ENCODE peak calls at places on chromosome X, in ten cellular contexts. A is HepG2; E is CD8-positive, alpha-beta T cell; M is spleen; Z is neural progenitor cell; J is HL-60; U is NB4; B is MM.1S; K is brain microvascular endothelial cell; X is fibroblast of the aortic adventitia. R is an unnamed sample.
A peak's percentile ranks its signal among the peaks of the same experiment; 100 is the strongest.

GRCh38 chrX:72685810-72686465 is 28.2 kb downstream of the PHKA1 start:
- DNase-seq in M (no peak), X (peak; percentile 0), U (no peak), A (no peak), Z (no peak), E (no peak), K (no peak), J (no peak), B (no peak), R (peak; percentile 38)

GRCh38 chrX:39171686-39172085 is 370.4 kb downstream of the MID1IP1 start:
- DNase-seq in Z (no peak), A (no peak), E (no peak), M (no peak), U (no peak), X (no peak), K (no peak), J (no peak), B (no peak), R (no peak)

GRCh38 chrX:2370436-2370835 is 130.3 kb downstream of the DHRSX start:
- DNase-seq in B (no peak), K (no peak), E (no peak), J (no peak), A (no peak), U (no peak), Z (no peak), M (no peak), X (peak; percentile 25), R (no peak)

GRCh38 chrX:134294548-134294947 is 57.6 kb downstream of the CCDC160 start:
- DNase-seq in A (no peak), U (peak; percentile 1), E (no peak), J (no peak), B (no peak), K (no peak), X (peak; percentile 4), Z (no peak), M (no peak), R (peak; percentile 4)

GRCh38 chrX:16754019-16754418 is 32.2 kb upstream of the TXLNG start:
- DNase-seq in A (no peak), K (no peak), M (no peak), B (no peak), U (no peak), Z (peak; percentile 49), X (no peak), E (no peak), J (no peak), R (no peak)

GRCh38 chrX:80511969-80512760 is 91.9 kb downstream of the TENT5D start:
- DNase-seq in U (no peak), E (no peak), A (no peak), J (no peak), Z (peak; percentile 3), B (peak; percentile 10), X (peak; percentile 72), K (no peak), M (no peak), R (no peak)

GRCh38 chrX:1323315-1323714 is 13.3 kb upstream of the IL3RA start:
- DNase-seq in Z (peak; percentile 70), J (peak; percentile 90), B (peak; percentile 52), X (no peak), M (peak; percentile 80), U (peak; percentile 84), K (peak; percentile 17), A (peak; percentile 51), E (peak; percentile 49), R (no peak)

GRCh38 chrX:39955621-39956020 is 142.1 kb downstream of the BCOR start:
- DNase-seq in Z (peak; percentile 23), B (no peak), J (peak; percentile 2), K (no peak), M (no peak), A (no peak), X (no peak), E (no peak), U (peak; percentile 53), R (no peak)

GRCh38 chrX:133473451-133473850 is 58.2 kb upstream of the GPC4 start:
- DNase-seq in Z (no peak), J (no peak), K (no peak), A (no peak), E (no peak), M (no peak), B (no peak), X (no peak), U (no peak), R (peak; percentile 27)

GRCh38 chrX:39859991-39860861 is 237.5 kb downstream of the BCOR start:
- DNase-seq in E (peak; percentile 82), Z (peak; percentile 70), M (no peak), U (peak; percentile 94), B (peak; percentile 80), X (peak; percentile 72), K (peak; percentile 51), J (peak; percentile 80), A (no peak), R (peak; percentile 69)

GRCh38 chrX:123525131-123525725 is 207.6 kb downstream of the THOC2 start:
- DNase-seq in B (no peak), J (no peak), Z (no peak), U (no peak), K (peak; percentile 3), E (no peak), X (no peak), M (no peak), A (no peak), R (peak; percentile 21)

GRCh38 chrX:8731579-8732395 is at the start of gene ANOS1:
- DNase-seq in E (no peak), K (no peak), J (no peak), Z (peak; percentile 88), X (no peak), B (peak; percentile 11), A (no peak), U (no peak), M (peak; percentile 75), R (no peak)
- H3K4me3 ChIP-seq in E (no peak within 1 kb of the TSS), K (peak within 1 kb of the TSS; percentile 49), J (no peak within 1 kb of the TSS), Z (peak within 1 kb of the TSS; percentile 84), X (no peak within 1 kb of the TSS), B (peak within 1 kb of the TSS; percentile 39), A (peak within 1 kb of the TSS; percentile 46), U (no peak within 1 kb of the TSS), M (peak within 1 kb of the TSS; percentile 27), R (no peak within 1 kb of the TSS)

GRCh38 chrX:148542481-148543255 is 42.3 kb downstream of the AFF2 start:
- DNase-seq in E (no peak), B (no peak), X (no peak), K (no peak), M (no peak), A (no peak), U (no peak), J (no peak), Z (no peak), R (no peak)
- TF ChIP-seq CTCF in E (no peak), B (no peak), X (no peak), K (no peak), M (no peak), A (no peak), U (no peak), J (no peak), Z (peak; percentile 12), R (no peak)

DNA sequence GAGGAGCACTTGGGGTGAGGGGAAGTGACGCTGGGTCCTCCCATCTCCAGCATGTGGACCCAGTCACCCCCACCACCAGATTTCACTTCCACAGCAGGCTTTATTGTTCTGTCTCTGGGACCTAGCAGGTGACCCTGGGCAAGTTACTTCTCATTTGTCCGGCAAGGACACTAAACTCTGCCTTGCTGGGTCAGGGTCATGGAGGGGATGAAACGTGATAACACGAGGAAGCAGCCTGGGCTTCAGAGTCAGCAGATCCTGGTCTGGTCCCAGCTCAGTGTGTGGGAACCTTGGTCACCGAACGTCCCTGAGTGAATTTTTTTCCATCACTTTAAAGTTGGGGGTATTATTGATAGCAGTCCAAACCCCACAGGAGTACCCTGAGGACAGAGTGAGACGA is 3.9 kb downstream of the UBA1 start:
- DNase-seq in K (no peak), U (no peak), Z (no peak), E (no peak), B (no peak), X (no peak), M (no peak), J (no peak), A (no peak), R (no peak)
- H3K4me3 ChIP-seq in K (peak overlapping the region; percentile 9), U (no peak overlapping the region), Z (peak overlapping the region; percentile 92), E (no peak overlapping the region), B (no peak overlapping the region), X (peak overlapping the region; percentile 28), M (no peak overlapping the region), J (no peak overlapping the region), A (no peak overlapping the region), R (peak overlapping the region; percentile 4)

GRCh38 chrX:54043696-54044125 is 562 bp downstream of the PHF8 start:
- DNase-seq in K (no peak), B (peak; percentile 41), X (peak; percentile 20), U (peak; percentile 58), A (no peak), E (peak; percentile 41), Z (peak; percentile 77), M (peak; percentile 91), J (no peak), R (peak; percentile 17)
- TF ChIP-seq CTCF in K (no peak), B (no peak), X (no peak), U (no peak), A (peak; percentile 1), E (no peak), Z (no peak), M (no peak), J (no peak), R (no peak)

GRCh38 chrX:153643431-153644351 is 3.3 kb upstream of the DUSP9 start:
- DNase-seq in Z (peak; percentile 61), K (no peak), A (no peak), B (no peak), E (no peak), U (peak; percentile 24), M (peak; percentile 66), X (no peak), J (no peak), R (no peak)

GRCh38 chrX:153644356-153645125 is 2.5 kb upstream of the DUSP9 start:
- DNase-seq in J (no peak), U (no peak), K (no peak), E (no peak), A (no peak), B (no peak), Z (peak; percentile 60), X (no peak), M (peak; percentile 62), R (no peak)

GRCh38 chrX:153641575-153642312 is 5.3 kb upstream of the DUSP9 start:
- DNase-seq in B (no peak), J (no peak), A (peak; percentile 59), E (no peak), Z (peak; percentile 48), U (no peak), X (no peak), M (peak; percentile 40), K (no peak), R (no peak)

GRCh38 chrX:153642313-153642654 is 4.7 kb upstream of the DUSP9 start:
- DNase-seq in E (no peak), Z (peak; percentile 74), U (peak; percentile 45), X (no peak), A (no peak), K (no peak), M (peak; percentile 69), J (no peak), B (no peak), R (no peak)

DNA sequence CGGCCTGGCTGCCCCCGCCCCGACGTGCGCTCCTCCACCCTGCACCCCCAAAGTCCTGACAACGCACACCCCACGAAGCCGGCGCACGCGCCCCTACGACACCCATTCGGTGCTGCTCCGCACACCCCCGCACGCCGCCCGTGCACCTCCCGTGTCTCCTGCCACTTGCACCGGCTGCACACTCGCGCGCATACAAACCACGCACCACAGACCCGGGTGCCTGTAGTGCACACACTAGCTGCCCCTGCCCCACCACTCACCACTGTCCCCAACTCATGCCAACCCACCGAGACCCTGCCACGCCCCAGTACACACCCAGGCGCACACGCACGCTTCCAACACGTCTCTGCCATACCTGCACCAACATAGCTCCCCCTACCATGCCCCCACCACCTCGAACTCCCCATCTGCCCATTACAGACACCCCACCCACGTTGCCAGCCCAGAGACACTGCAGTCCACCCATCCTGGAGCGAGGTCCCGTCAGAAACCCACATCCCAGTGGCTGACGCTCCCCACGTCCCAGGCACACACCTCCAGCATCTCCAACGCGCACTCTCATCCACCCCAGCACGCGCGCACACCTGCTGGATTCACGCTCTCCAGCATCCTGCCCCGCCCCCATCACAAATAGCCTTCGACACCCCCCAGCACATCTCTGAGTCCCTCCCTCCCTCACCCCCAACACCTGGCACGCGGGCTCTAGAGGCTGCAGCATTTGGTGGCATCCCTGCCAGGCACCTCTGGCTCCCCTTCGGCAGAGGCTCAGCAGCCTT is 4.2 kb upstream of the DUSP9 start:
- DNase-seq in B (no peak), J (no peak), X (no peak), E (no peak), Z (no peak), M (peak; percentile 72), U (no peak), K (no peak), A (no peak), R (no peak)
- H3K4me3 ChIP-seq in B (no peak overlapping the region), J (no peak overlapping the region), X (no peak overlapping the region), E (no peak overlapping the region), Z (peak overlapping the region; percentile 37), M (peak overlapping the region; percentile 23), U (no peak overlapping the region), K (no peak overlapping the region), A (peak overlapping the region; percentile 87), R (no peak overlapping the region)